ENCODE peak calls at places on chromosomes 5 and 9, in eight cellular contexts. V is stimulated activated CD4-positive, alpha-beta T cell treated with anti-CD3 and anti-CD28 coated beads, Interleukin-15, amount 100 ng/mL, for 48 hours; Y is sigmoid colon; U is transverse colon; R is effector CD4-positive, alpha-beta T cell; M is pons; K is germinal center; B is endothelial cell. Q is an unnamed sample.

GRCh38 chr5:175602171-175602570 is 55.7 kb upstream of the HRH2 start:
- DNase-seq in V (no peak), Y (no peak), U (no peak), R (no peak), M (no peak), K (no peak), B (no peak), Q (no peak)

GRCh38 chr5:54249210-54250028 is 61.0 kb downstream of the ARL15 start:
- DNase-seq in V (no peak), Y (no peak), U (peak), R (peak), M (peak), K (no peak), B (peak), Q (no peak)

GRCh38 chr5:35136386-35136785 is 88.6 kb upstream of the AGXT2 start:
- DNase-seq in V (no peak), Y (no peak), U (no peak), R (no peak), M (no peak), K (no peak), B (no peak), Q (no peak)

GRCh38 chr9:114507726-114508125 is 2.5 kb upstream of the WHRN start:
- DNase-seq in V (no peak), Y (no peak), U (no peak), R (peak), M (peak), K (peak), B (no peak), Q (peak)

GRCh38 chr9:73137286-73137899 is 14.3 kb upstream of the ANXA1 start:
- DNase-seq in V (no peak), Y (no peak), U (no peak), R (no peak), M (no peak), K (no peak), B (no peak), Q (no peak)

GRCh38 chr5:125865166-125865815 is 557.9 kb upstream of the GRAMD2B start:
- DNase-seq in V (no peak), Y (no peak), U (no peak), R (no peak), M (no peak), K (no peak), B (no peak), Q (no peak)

GRCh38 chr5:68447121-68447520 is 231.6 kb downstream of the PIK3R1 start:
- DNase-seq in V (no peak), Y (no peak), U (no peak), R (no peak), M (no peak), K (no peak), B (no peak), Q (no peak)

GRCh38 chr9:121075251-121076036 is 689 bp downstream of the CNTRL start:
- DNase-seq in V (no peak), Y (no peak), U (no peak), R (no peak), M (peak), K (peak), B (no peak), Q (no peak)